ENCODE peak calls at places on chromosomes 4 and X, in four cellular contexts. T is SK-N-MC, M is stomach, K is sigmoid colon. Z is an unnamed sample.
A peak's percentile ranks its signal among the peaks of the same experiment; 100 is the strongest.

GRCh38 chr4:122895336-122895995 is 26.9 kb downstream of the NUDT6 start:
- DNase-seq in T (no peak), M (no peak), K (no peak), Z (no peak)

GRCh38 chrX:323721-324628 is 5.4 kb upstream of the GTPBP6 start:
- DNase-seq in T (no peak), M (peak; percentile 60), K (peak; percentile 57), Z (peak; percentile 57)

GRCh38 chr4:30744386-30744785 is 24.2 kb downstream of the PCDH7 start:
- DNase-seq in T (no peak), M (no peak), K (no peak), Z (no peak)

GRCh38 chrX:56766554-56767412 is 37.7 kb downstream of the NBDY start:
- DNase-seq in T (no peak), M (peak; percentile 23), K (peak; percentile 64), Z (peak; percentile 19)

GRCh38 chr4:2942532-2943363 is 20.5 kb downstream of the NOP14 start:
- DNase-seq in T (no peak), M (peak; percentile 76), K (no peak), Z (peak; percentile 19)

GRCh38 chr4:21992330-21992729 is 43.8 kb upstream of the KCNIP4 start:
- DNase-seq in T (no peak), M (no peak), K (no peak), Z (no peak)

GRCh38 chr4:188934320-188934975 is 795.2 kb downstream of the TRIML1 start:
- DNase-seq in T (no peak), M (no peak), K (no peak), Z (no peak)

GRCh38 chrX:120560405-120560841 is 339 bp downstream of the CUL4B start:
- DNase-seq in T (no peak), M (peak; percentile 36), K (peak; percentile 67), Z (no peak)

GRCh38 chr4:109559625-109559982 is 442 bp upstream of the MCUB start:
- DNase-seq in T (no peak), M (no peak), K (no peak), Z (no peak)

GRCh38 chr4:23629421-23629820 is 260.4 kb downstream of the PPARGC1A start:
- DNase-seq in T (no peak), M (no peak), K (no peak), Z (no peak)

GRCh38 chr4:153579872-153580271 is 104.2 kb upstream of the TLR2 start:
- DNase-seq in T (no peak), M (no peak), K (no peak), Z (no peak)

GRCh38 chrX:41785685-41786084 is 61.7 kb downstream of the GPR82 start:
- DNase-seq in T (no peak), M (no peak), K (no peak), Z (no peak)

GRCh38 chr4:153547520-153547919 is 81.4 kb downstream of the TMEM131L start:
- DNase-seq in T (no peak), M (no peak), K (no peak), Z (no peak)

GRCh38 chr4:127047930-127048329 is 584.8 kb upstream of the INTU start:
- DNase-seq in T (no peak), M (no peak), K (no peak), Z (no peak)

GRCh38 chr4:185254434-185254833 is 45.0 kb downstream of the SNX25 start:
- DNase-seq in T (no peak), M (no peak), K (no peak), Z (no peak)

GRCh38 chr4:75745192-75745591 is 20.8 kb downstream of the USO1 start:
- DNase-seq in T (no peak), M (no peak), K (no peak), Z (no peak)

GRCh38 chrX:12138366-12139313 is at the start of gene FRMPD4:
- DNase-seq in T (no peak), M (no peak), K (peak; percentile 76), Z (no peak)

GRCh38 chrX:129013574-129013973 is 509.7 kb downstream of the SMARCA1 start:
- DNase-seq in T (no peak), M (no peak), K (no peak), Z (no peak)

GRCh38 chr4:999863-1000425 is 6.7 kb upstream of the SLC26A1 start:
- DNase-seq in T (no peak), M (no peak), K (no peak), Z (no peak)

GRCh38 chr4:2296621-2297601 is 35.0 kb upstream of the MXD4 start:
- DNase-seq in T (no peak), M (no peak), K (peak; percentile 55), Z (no peak)

GRCh38 chrX:115892787-115893671 is 277.5 kb upstream of the AGTR2 start:
- DNase-seq in T (no peak), M (peak; percentile 70), K (peak; percentile 80), Z (peak; percentile 54)

GRCh38 chr4:2823671-2824328 is 19.8 kb upstream of the ADD1 start:
- DNase-seq in T (no peak), M (no peak), K (peak; percentile 57), Z (no peak)

GRCh38 chr4:137065306-137065705 is 467.0 kb downstream of the PCDH18 start:
- DNase-seq in T (no peak), M (no peak), K (no peak), Z (no peak)

GRCh38 chr4:176810481-176811249 is 17.9 kb upstream of the VEGFC start:
- DNase-seq in T (no peak), M (no peak), K (no peak), Z (no peak)

GRCh38 chrX:48083212-48083611 is 11.8 kb upstream of the ZNF630 start:
- DNase-seq in T (no peak), M (peak; percentile 41), K (no peak), Z (peak; percentile 27)

GRCh38 chrX:132622130-132622529 is 133.3 kb upstream of the MBNL3 start:
- DNase-seq in T (no peak), M (no peak), K (no peak), Z (no peak)

GRCh38 chrX:79117078-79117477 is 27.4 kb upstream of the GPR174 start:
- DNase-seq in T (no peak), M (no peak), K (no peak), Z (no peak)

GRCh38 chr4:20252656-20253271 is 1.1 kb downstream of the SLIT2 start:
- DNase-seq in T (no peak), M (no peak), K (peak; percentile 74), Z (peak; percentile 51)

GRCh38 chr4:149980941-149981340 is 97.3 kb upstream of the DCLK2 start:
- DNase-seq in T (no peak), M (peak; percentile 44), K (peak; percentile 68), Z (peak; percentile 53)

GRCh38 chrX:134158821-134159512 is 78.0 kb upstream of the CCDC160 start:
- DNase-seq in T (no peak), M (no peak), K (no peak), Z (no peak)

GRCh38 chr4:41361831-41362646 is 105.3 kb downstream of the UCHL1 start:
- DNase-seq in T (no peak), M (no peak), K (no peak), Z (no peak)

GRCh38 chr4:41359836-41360213 is 103.1 kb downstream of the UCHL1 start:
- DNase-seq in T (no peak), M (no peak), K (no peak), Z (no peak)

GRCh38 chr4:41359069-41359769 is 102.5 kb downstream of the UCHL1 start:
- DNase-seq in T (no peak), M (no peak), K (no peak), Z (no peak)

GRCh38 chr4:41360911-41361830 is 104.4 kb downstream of the UCHL1 start:
- DNase-seq in T (no peak), M (peak; percentile 44), K (peak; percentile 77), Z (peak; percentile 56)

DNA sequence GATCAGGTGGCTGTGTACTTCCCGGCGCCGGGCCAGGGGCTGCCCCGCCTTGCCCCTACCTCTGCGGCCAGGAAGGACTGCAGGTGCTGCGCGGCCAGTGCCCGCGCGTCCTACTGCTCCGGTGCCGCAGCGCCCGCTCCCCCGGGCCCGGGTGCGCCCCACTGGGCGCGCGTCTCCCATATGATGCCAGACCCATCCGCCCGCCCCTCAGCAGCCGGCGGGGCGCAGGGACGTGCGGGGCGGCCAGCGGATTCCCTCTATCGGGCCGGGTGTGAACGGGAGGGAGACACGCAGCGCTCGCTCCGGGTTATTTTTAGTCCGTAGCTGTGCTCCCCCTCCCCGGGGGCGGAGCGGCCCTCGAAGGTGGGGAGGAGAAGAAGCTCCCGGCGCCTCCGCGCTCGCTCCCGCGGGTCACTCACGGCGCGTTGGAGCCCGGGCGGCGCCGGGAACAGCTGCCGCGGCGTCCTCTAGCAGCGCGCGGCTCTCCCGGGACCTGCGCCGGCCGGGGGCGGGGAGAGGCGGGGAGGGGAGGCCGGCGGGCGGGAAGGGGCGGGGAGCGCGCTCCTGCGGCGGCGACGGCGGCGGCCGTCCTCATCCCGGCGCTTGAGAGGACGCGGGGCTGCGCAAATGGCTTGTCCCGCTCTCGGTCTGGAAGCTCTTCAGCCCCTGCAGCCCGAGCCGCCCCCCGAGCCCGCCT is 103.6 kb downstream of the UCHL1 start:
- DNase-seq in T (no peak), M (peak; percentile 76), K (peak; percentile 81), Z (peak; percentile 59)
- TF ChIP-seq POLR2AphosphoS5 in T (no peak), M (peak; percentile 29), K (no peak), Z (no peak)

DNA sequence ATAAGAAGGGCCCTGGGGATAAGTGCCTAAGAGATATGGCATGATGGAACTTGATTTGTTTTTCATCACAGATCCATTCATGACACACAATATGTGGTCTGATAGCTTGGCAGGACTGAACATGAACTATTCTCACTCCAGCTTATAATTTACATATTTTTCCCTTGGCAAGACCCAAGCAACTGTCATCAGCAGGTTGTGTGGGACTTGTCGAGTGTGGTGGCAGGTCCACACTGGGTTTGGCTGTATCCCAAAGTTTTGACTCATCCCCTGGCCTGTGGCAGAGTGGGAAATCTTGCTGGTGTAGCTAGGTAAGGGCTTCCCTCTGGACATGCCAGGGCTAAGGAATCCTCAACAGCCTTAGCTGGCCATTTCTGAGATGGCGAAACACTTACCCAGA is 81.0 kb upstream of the STIM2 start:
- DNase-seq in T (no peak), M (no peak), K (no peak), Z (no peak)
- TF ChIP-seq POLR2AphosphoS5 in T (no peak), M (no peak), K (peak; percentile 36), Z (no peak)

GRCh38 chr4:119016636-119017035 is 119.0 kb upstream of the MYOZ2 start:
- DNase-seq in T (no peak), M (no peak), K (no peak), Z (no peak)
- TF ChIP-seq POLR2AphosphoS5 in T (no peak), M (peak; percentile 42), K (peak; percentile 88), Z (no peak)

GRCh38 chr4:118587946-118588345 is 97.2 kb upstream of the METTL14 start:
- DNase-seq in T (no peak), M (no peak), K (no peak), Z (no peak)

GRCh38 chr4:118585015-118585414 is 100.2 kb upstream of the METTL14 start:
- DNase-seq in T (no peak), M (no peak), K (no peak), Z (no peak)

GRCh38 chr4:118589471-118590055 is 95.6 kb upstream of the METTL14 start:
- DNase-seq in T (no peak), M (no peak), K (no peak), Z (no peak)

GRCh38 chr4:118586357-118586790 is 98.8 kb upstream of the METTL14 start:
- DNase-seq in T (no peak), M (no peak), K (peak; percentile 77), Z (no peak)

GRCh38 chr4:118587116-118587869 is 97.9 kb upstream of the METTL14 start:
- DNase-seq in T (no peak), M (no peak), K (no peak), Z (no peak)
- TF ChIP-seq POLR2AphosphoS5 in T (no peak), M (no peak), K (no peak), Z (no peak)

GRCh38 chr4:53326535-53326934 is 39.3 kb downstream of the SCFD2 start:
- DNase-seq in T (no peak), M (no peak), K (no peak), Z (no peak)

GRCh38 chr4:53321988-53322289 is 43.9 kb downstream of the SCFD2 start:
- DNase-seq in T (no peak), M (no peak), K (no peak), Z (no peak)

GRCh38 chr4:53322696-53323095 is 43.2 kb downstream of the SCFD2 start:
- DNase-seq in T (no peak), M (no peak), K (no peak), Z (no peak)

GRCh38 chr4:53321151-53321987 is 44.5 kb downstream of the SCFD2 start:
- DNase-seq in T (peak; percentile 78), M (no peak), K (no peak), Z (no peak)
- TF ChIP-seq POLR2AphosphoS5 in T (no peak), M (no peak), K (no peak), Z (no peak)